ENCODE peak calls at places on chromosomes 2 and 18, in six cellular contexts. R is anterior cingulate cortex, I is ELR, L is iPS-NIHi11, Q is H4, T is RPMI8226. K is an unnamed sample.

GRCh38 chr2:237304763-237305514 is 109.0 kb downstream of the COL6A3 start:
- DNase-seq in R (no peak), I (peak), L (no peak), Q (peak), T (no peak), K (no peak)

GRCh38 chr2:129661942-129662341 is 317.5 kb upstream of the RAB6C start:
- DNase-seq in R (no peak), I (no peak), L (no peak), Q (no peak), T (no peak), K (peak)

GRCh38 chr2:163565192-163565591 is 170.6 kb downstream of the FIGN start:
- DNase-seq in R (no peak), I (peak), L (no peak), Q (no peak), T (no peak), K (no peak)

GRCh38 chr2:199988176-199988575 is 32.8 kb downstream of the MAIP1 start:
- DNase-seq in R (no peak), I (no peak), L (no peak), Q (no peak), T (no peak), K (no peak)

GRCh38 chr2:112004246-112004645 is 50.8 kb upstream of the TMEM87B start:
- DNase-seq in R (peak), I (no peak), L (no peak), Q (no peak), T (peak), K (no peak)

GRCh38 chr2:201084863-201085262 is 13.1 kb downstream of the NDUFB3 start:
- DNase-seq in R (no peak), I (no peak), L (no peak), Q (no peak), T (no peak), K (no peak)

GRCh38 chr2:238875531-238876231 is 27.8 kb downstream of the TWIST2 start:
- DNase-seq in R (no peak), I (no peak), L (no peak), Q (no peak), T (no peak), K (no peak)

GRCh38 chr18:5895886-5896740 is 791 bp upstream of the TMEM200C start:
- DNase-seq in R (no peak), I (no peak), L (peak), Q (no peak), T (no peak), K (peak)

GRCh38 chr2:195622966-195623365 is 34.1 kb upstream of the SLC39A10 start:
- DNase-seq in R (no peak), I (peak), L (no peak), Q (no peak), T (no peak), K (peak)

GRCh38 chr2:240232961-240233890 is 92.8 kb upstream of the OTOS start:
- DNase-seq in R (peak), I (peak), L (peak), Q (peak), T (peak), K (peak)

GRCh38 chr2:69514406-69514805 is 77.2 kb upstream of the NFU1 start:
- DNase-seq in R (no peak), I (peak), L (peak), Q (peak), T (no peak), K (peak)

GRCh38 chr2:82740527-82740926 is 1718.6 kb downstream of the SUCLG1 start:
- DNase-seq in R (no peak), I (no peak), L (no peak), Q (no peak), T (no peak), K (peak)

GRCh38 chr2:152715854-152716428 is 1.3 kb downstream of the PRPF40A start:
- DNase-seq in R (no peak), I (peak), L (peak), Q (peak), T (peak), K (peak)

GRCh38 chr2:54898451-54899226 is 151.6 kb downstream of the RTN4 start:
- DNase-seq in R (no peak), I (no peak), L (no peak), Q (no peak), T (no peak), K (no peak)

GRCh38 chr2:28322456-28322855 is 70.2 kb upstream of the FOSL2 start:
- DNase-seq in R (no peak), I (no peak), L (no peak), Q (no peak), T (no peak), K (no peak)

GRCh38 chr2:19403785-19404184 is 45.4 kb upstream of the OSR1 start:
- DNase-seq in R (no peak), I (no peak), L (no peak), Q (no peak), T (no peak), K (no peak)

GRCh38 chr2:10410001-10410671 is 38.0 kb downstream of the ODC1 start:
- DNase-seq in R (no peak), I (no peak), L (no peak), Q (no peak), T (peak), K (no peak)

GRCh38 chr2:174072069-174072468 is 106.9 kb upstream of the SP3 start:
- DNase-seq in R (no peak), I (no peak), L (no peak), Q (no peak), T (no peak), K (no peak)

GRCh38 chr18:52160652-52161051 is 179.3 kb upstream of the DCC start:
- DNase-seq in R (no peak), I (no peak), L (peak), Q (peak), T (no peak), K (peak)

GRCh38 chr2:221747289-221747972 is 175.3 kb upstream of the EPHA4 start:
- DNase-seq in R (no peak), I (no peak), L (no peak), Q (no peak), T (no peak), K (no peak)

GRCh38 chr2:240169486-240170353 is 29.3 kb upstream of the OTOS start:
- DNase-seq in R (no peak), I (no peak), L (no peak), Q (no peak), T (no peak), K (no peak)

GRCh38 chr2:233142355-233142897 is 82.3 kb downstream of the INPP5D start:
- DNase-seq in R (no peak), I (no peak), L (no peak), Q (no peak), T (peak), K (peak)

GRCh38 chr2:196987654-196988364 is 61.3 kb upstream of the PGAP1 start:
- DNase-seq in R (no peak), I (peak), L (no peak), Q (peak), T (peak), K (peak)

GRCh38 chr2:60657673-60658072 is 98.4 kb upstream of the PAPOLG start:
- DNase-seq in R (no peak), I (no peak), L (no peak), Q (no peak), T (no peak), K (no peak)

GRCh38 chr2:102726128-102727087 is 35.4 kb upstream of the TMEM182 start:
- DNase-seq in R (no peak), I (no peak), L (no peak), Q (no peak), T (no peak), K (no peak)

GRCh38 chr2:54549912-54550518 is 93.9 kb downstream of the SPTBN1 start:
- DNase-seq in R (no peak), I (no peak), L (no peak), Q (no peak), T (no peak), K (no peak)

GRCh38 chr2:8692783-8693768 is 11.2 kb downstream of the ID2 start:
- DNase-seq in R (no peak), I (no peak), L (peak), Q (no peak), T (peak), K (peak)

K was measured in mesendoderm.